ENCODE peak calls at places on chromosomes 13 and 19, in six cellular contexts. One of them, this sample, is unnamed.

GRCh38 chr13:35978607-35979316 is 152.4 kb downstream of the DCLK1 start:
- DNase-seq in HCT116: peak
- DNase-seq in H1: no peak
- DNase-seq in HepG2: peak
- DNase-seq in GM12878: no peak
- DNase-seq in NT2/D1: no peak
- DNase-seq in this sample: peak

GRCh38 chr19:56972291-56972914 is 131.9 kb upstream of the PEG3 start:
- DNase-seq in GM12878: no peak
- DNase-seq in HepG2: no peak
- DNase-seq in H1: no peak
- DNase-seq in NT2/D1: no peak
- DNase-seq in HCT116: no peak
- DNase-seq in this sample: no peak

GRCh38 chr19:23904406-23904805 is 10.3 kb upstream of the ZNF726 start:
- DNase-seq in NT2/D1: no peak
- DNase-seq in HCT116: no peak
- DNase-seq in HepG2: no peak
- DNase-seq in H1: no peak
- DNase-seq in GM12878: no peak
- DNase-seq in this sample: no peak

GRCh38 chr19:30565680-30566079 is 193.5 kb downstream of the ZNF536 start:
- DNase-seq in HepG2: no peak
- DNase-seq in HCT116: no peak
- DNase-seq in NT2/D1: no peak
- DNase-seq in H1: no peak
- DNase-seq in GM12878: no peak
- DNase-seq in this sample: no peak

GRCh38 chr19:39398297-39398864 is 7.2 kb downstream of the MED29 start:
- DNase-seq in H1: no peak
- DNase-seq in HepG2: peak
- DNase-seq in GM12878: no peak
- DNase-seq in HCT116: peak
- DNase-seq in NT2/D1: no peak
- DNase-seq in this sample: peak

GRCh38 chr13:97395437-97396136 is 38.4 kb upstream of the RAP2A start:
- DNase-seq in GM12878: no peak
- DNase-seq in H1: no peak
- DNase-seq in NT2/D1: no peak
- DNase-seq in HCT116: no peak
- DNase-seq in HepG2: no peak
- DNase-seq in this sample: no peak

GRCh38 chr13:80458546-80458945 is 117.6 kb upstream of the SPRY2 start:
- DNase-seq in GM12878: no peak
- DNase-seq in H1: no peak
- DNase-seq in NT2/D1: no peak
- DNase-seq in HepG2: no peak
- DNase-seq in HCT116: no peak
- DNase-seq in this sample: no peak

GRCh38 chr19:53504903-53505302 is 33.0 kb upstream of the ZNF331 start:
- DNase-seq in GM12878: no peak
- DNase-seq in HepG2: peak
- DNase-seq in H1: no peak
- DNase-seq in HCT116: no peak
- DNase-seq in NT2/D1: no peak
- DNase-seq in this sample: no peak

GRCh38 chr19:11659612-11660011 is 62.3 kb downstream of the ZNF627 start:
- DNase-seq in HCT116: no peak
- DNase-seq in HepG2: peak
- DNase-seq in NT2/D1: no peak
- DNase-seq in GM12878: no peak
- DNase-seq in H1: no peak
- DNase-seq in this sample: peak

GRCh38 chr13:112056284-112056727 is 10.6 kb upstream of the SOX1 start:
- DNase-seq in H1: no peak
- DNase-seq in GM12878: no peak
- DNase-seq in HCT116: no peak
- DNase-seq in HepG2: no peak
- DNase-seq in NT2/D1: no peak
- DNase-seq in this sample: no peak

GRCh38 chr13:80654638-80655249 is 313.8 kb upstream of the SPRY2 start:
- DNase-seq in HCT116: no peak
- DNase-seq in H1: no peak
- DNase-seq in NT2/D1: no peak
- DNase-seq in GM12878: no peak
- DNase-seq in HepG2: no peak
- DNase-seq in this sample: no peak

GRCh38 chr13:38979891-38980627 is 10.6 kb downstream of the STOML3 start:
- DNase-seq in H1: no peak
- DNase-seq in HepG2: no peak
- DNase-seq in HCT116: no peak
- DNase-seq in GM12878: no peak
- DNase-seq in NT2/D1: no peak
- DNase-seq in this sample: no peak

GRCh38 chr13:37651891-37652290 is 53.3 kb upstream of the POSTN start:
- DNase-seq in GM12878: no peak
- DNase-seq in HepG2: no peak
- DNase-seq in HCT116: no peak
- DNase-seq in NT2/D1: no peak
- DNase-seq in H1: no peak
- DNase-seq in this sample: no peak

GRCh38 chr13:22926176-22927007 is 254.4 kb upstream of the SGCG start:
- DNase-seq in H1: peak
- DNase-seq in HepG2: no peak
- DNase-seq in NT2/D1: no peak
- DNase-seq in HCT116: no peak
- DNase-seq in GM12878: no peak
- DNase-seq in this sample: peak

GRCh38 chr19:55459950-55460657 is 1.3 kb downstream of the ISOC2 start:
- DNase-seq in HCT116: no peak
- DNase-seq in H1: no peak
- DNase-seq in GM12878: no peak
- DNase-seq in HepG2: peak
- DNase-seq in NT2/D1: no peak
- DNase-seq in this sample: no peak

GRCh38 chr13:33108620-33109019 is 92.4 kb downstream of the KL start:
- DNase-seq in HCT116: no peak
- DNase-seq in H1: no peak
- DNase-seq in NT2/D1: no peak
- DNase-seq in HepG2: no peak
- DNase-seq in GM12878: no peak
- DNase-seq in this sample: no peak

GRCh38 chr19:46606681-46607440 is 5.7 kb downstream of the CALM3 start:
- DNase-seq in NT2/D1: no peak
- DNase-seq in HCT116: no peak
- DNase-seq in HepG2: no peak
- DNase-seq in GM12878: no peak
- DNase-seq in H1: no peak
- DNase-seq in this sample: no peak

GRCh38 chr13:114102521-114103288 is 29.7 kb downstream of the RASA3 start:
- DNase-seq in H1: no peak
- DNase-seq in NT2/D1: no peak
- DNase-seq in HCT116: no peak
- DNase-seq in HepG2: no peak
- DNase-seq in GM12878: no peak
- DNase-seq in this sample: no peak

GRCh38 chr13:111914241-111915103 is 152.5 kb upstream of the SOX1 start:
- DNase-seq in HCT116: no peak
- DNase-seq in HepG2: no peak
- DNase-seq in H1: no peak
- DNase-seq in NT2/D1: no peak
- DNase-seq in GM12878: no peak
- DNase-seq in this sample: no peak

GRCh38 chr19:5445071-5445470 is 10.1 kb upstream of the ZNRF4 start:
- DNase-seq in HepG2: no peak
- DNase-seq in H1: no peak
- DNase-seq in GM12878: no peak
- DNase-seq in HCT116: no peak
- DNase-seq in NT2/D1: no peak
- DNase-seq in this sample: no peak

GRCh38 chr13:114140909-114141255 is 8.5 kb upstream of the RASA3 start:
- DNase-seq in HepG2: no peak
- DNase-seq in HCT116: no peak
- DNase-seq in NT2/D1: no peak
- DNase-seq in GM12878: no peak
- DNase-seq in H1: no peak
- DNase-seq in this sample: no peak

GRCh38 chr19:38675611-38676010 is 28.2 kb downstream of the ACTN4 start:
- DNase-seq in HCT116: no peak
- DNase-seq in NT2/D1: no peak
- DNase-seq in H1: no peak
- DNase-seq in HepG2: no peak
- DNase-seq in GM12878: no peak
- DNase-seq in this sample: peak

GRCh38 chr13:76969488-76970365 is 21.4 kb downstream of the ACOD1 start:
- DNase-seq in HepG2: no peak
- DNase-seq in GM12878: no peak
- DNase-seq in H1: no peak
- DNase-seq in NT2/D1: no peak
- DNase-seq in HCT116: no peak
- DNase-seq in this sample: no peak
- TF ChIP-seq ZNF274 in HepG2: no peak
- TF ChIP-seq ZNF274 in GM12878: no peak
- TF ChIP-seq ZNF274 in H1: no peak
- TF ChIP-seq ZNF274 in NT2/D1: no peak
- TF ChIP-seq ZNF274 in HCT116: no peak
- TF ChIP-seq ZNF274 in this sample: no peak

GRCh38 chr19:35943542-35944301 is 7.5 kb downstream of the LRFN3 start:
- DNase-seq in H1: no peak
- DNase-seq in NT2/D1: no peak
- DNase-seq in HCT116: no peak
- DNase-seq in HepG2: no peak
- DNase-seq in GM12878: no peak
- DNase-seq in this sample: no peak
- TF ChIP-seq ZNF274 in H1: no peak
- TF ChIP-seq ZNF274 in NT2/D1: no peak
- TF ChIP-seq ZNF274 in HCT116: no peak
- TF ChIP-seq ZNF274 in HepG2: no peak
- TF ChIP-seq ZNF274 in GM12878: no peak
- TF ChIP-seq ZNF274 in this sample: no peak

GRCh38 chr19:1227655-1228054 is 10.2 kb downstream of the CBARP start:
- DNase-seq in H1: no peak
- DNase-seq in HepG2: no peak
- DNase-seq in HCT116: peak
- DNase-seq in NT2/D1: no peak
- DNase-seq in GM12878: no peak
- DNase-seq in this sample: no peak
- TF ChIP-seq ZNF274 in H1: no peak
- TF ChIP-seq ZNF274 in HepG2: no peak
- TF ChIP-seq ZNF274 in HCT116: no peak
- TF ChIP-seq ZNF274 in NT2/D1: no peak
- TF ChIP-seq ZNF274 in GM12878: no peak
- TF ChIP-seq ZNF274 in this sample: no peak

GRCh38 chr13:25042141-25042540 is 53.8 kb upstream of the PABPC3 start:
- DNase-seq in GM12878: no peak
- DNase-seq in HepG2: no peak
- DNase-seq in HCT116: no peak
- DNase-seq in H1: no peak
- DNase-seq in NT2/D1: no peak
- DNase-seq in this sample: no peak

GRCh38 chr13:25032160-25032559 is 63.8 kb upstream of the PABPC3 start:
- DNase-seq in GM12878: no peak
- DNase-seq in NT2/D1: no peak
- DNase-seq in H1: no peak
- DNase-seq in HCT116: no peak
- DNase-seq in HepG2: no peak
- DNase-seq in this sample: no peak

GRCh38 chr13:25034173-25034572 is 61.8 kb upstream of the PABPC3 start:
- DNase-seq in HCT116: no peak
- DNase-seq in HepG2: no peak
- DNase-seq in H1: no peak
- DNase-seq in NT2/D1: no peak
- DNase-seq in GM12878: no peak
- DNase-seq in this sample: no peak

DNA sequence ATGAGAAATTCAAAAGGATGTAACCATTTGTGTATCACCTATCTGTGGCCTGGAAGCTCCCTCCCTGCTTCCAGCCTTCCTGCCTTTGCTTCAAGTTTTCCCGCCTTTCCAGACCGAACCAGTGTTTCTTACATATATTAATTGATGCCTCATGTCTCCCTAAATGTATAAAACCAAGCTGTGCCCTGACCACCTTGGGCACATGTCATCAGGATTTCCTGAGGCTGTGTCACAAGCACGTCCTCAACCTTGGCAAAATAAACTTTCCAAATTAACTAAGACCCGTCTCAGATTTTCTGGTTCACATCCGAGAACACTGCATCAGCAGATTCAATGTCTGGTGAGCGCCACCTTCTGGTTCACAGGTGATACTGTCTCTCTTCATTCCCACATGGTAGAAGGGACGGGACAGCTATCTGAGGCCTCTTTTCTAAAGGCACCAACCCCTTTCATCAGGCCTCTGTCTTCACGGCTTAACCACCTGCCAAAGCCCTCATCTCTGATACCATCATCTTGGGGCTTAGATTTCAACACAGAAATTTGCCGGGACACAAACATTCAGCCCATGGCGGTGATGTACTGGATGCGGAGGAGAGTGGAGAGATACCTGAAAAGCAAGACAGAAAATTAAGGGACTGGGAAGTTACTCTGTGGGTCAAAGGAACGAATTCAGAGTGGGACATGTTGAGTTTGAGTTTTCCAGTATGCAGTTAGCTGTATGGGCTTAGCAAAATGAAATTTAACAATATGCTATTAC is 58.7 kb upstream of the PABPC3 start:
- DNase-seq in NT2/D1: peak
- DNase-seq in HCT116: peak
- DNase-seq in H1: no peak
- DNase-seq in HepG2: peak
- DNase-seq in GM12878: no peak
- DNase-seq in this sample: peak
- TF ChIP-seq ZNF274 in NT2/D1: no peak
- TF ChIP-seq ZNF274 in HCT116: no peak
- TF ChIP-seq ZNF274 in H1: no peak
- TF ChIP-seq ZNF274 in HepG2: no peak
- TF ChIP-seq ZNF274 in GM12878: no peak
- TF ChIP-seq ZNF274 in this sample: no peak

GRCh38 chr13:109568273-109568900 is 218.0 kb downstream of the IRS2 start:
- DNase-seq in HCT116: no peak
- DNase-seq in H1: no peak
- DNase-seq in HepG2: peak
- DNase-seq in NT2/D1: no peak
- DNase-seq in GM12878: no peak
- DNase-seq in this sample: no peak
- TF ChIP-seq ZNF274 in HCT116: no peak
- TF ChIP-seq ZNF274 in H1: no peak
- TF ChIP-seq ZNF274 in HepG2: no peak
- TF ChIP-seq ZNF274 in NT2/D1: no peak
- TF ChIP-seq ZNF274 in GM12878: no peak
- TF ChIP-seq ZNF274 in this sample: no peak

This sample was measured in K562.